ENCODE peak calls at places on chromosomes 16 and 17, in five cellular contexts. E is thyroid gland; T is body of pancreas; G is CD8-positive, alpha-beta T cell; S is AG04450. U is an unnamed sample.

GRCh38 chr17:37107406-37108083 is 158.8 kb downstream of the AATF start:
- DNase-seq in E (peak; percentile 93), T (peak; percentile 72), G (no peak), S (no peak), U (no peak)

GRCh38 chr17:30926516-30926915 is 4.8 kb downstream of the ADAP2 start:
- DNase-seq in E (no peak), T (no peak), G (no peak), S (no peak), U (no peak)

GRCh38 chr16:89395150-89396142 is 94.9 kb downstream of the ANKRD11 start:
- DNase-seq in E (peak; percentile 98), T (peak; percentile 96), G (no peak), S (peak; percentile 95), U (peak; percentile 96)

GRCh38 chr16:86227801-86228200 is 282.5 kb upstream of the FOXF1 start:
- DNase-seq in E (no peak), T (no peak), G (no peak), S (no peak), U (no peak)

GRCh38 chr17:17385502-17385901 is 82.3 kb downstream of the NT5M start:
- DNase-seq in E (no peak), T (no peak), G (no peak), S (no peak), U (no peak)

GRCh38 chr17:31674305-31674704 is 184.7 kb downstream of the COPRS start:
- DNase-seq in E (no peak), T (no peak), G (no peak), S (no peak), U (no peak)

GRCh38 chr17:76940738-76941350 is 72.6 kb downstream of the MGAT5B start:
- DNase-seq in E (no peak), T (no peak), G (no peak), S (no peak), U (no peak)

GRCh38 chr16:86288716-86289294 is 221.5 kb upstream of the FOXF1 start:
- DNase-seq in E (no peak), T (no peak), G (no peak), S (no peak), U (no peak)

GRCh38 chr17:19021622-19022083 is 17.1 kb upstream of the FAM83G start:
- DNase-seq in E (no peak), T (peak; percentile 40), G (no peak), S (no peak), U (no peak)

GRCh38 chr16:4317471-4318170 is 1.8 kb downstream of the GLIS2 start:
- DNase-seq in E (peak; percentile 65), T (no peak), G (no peak), S (no peak), U (no peak)

GRCh38 chr16:11743308-11744074 is 834 bp upstream of the TXNDC11 start:
- DNase-seq in E (peak; percentile 21), T (peak; percentile 52), G (no peak), S (no peak), U (peak; percentile 85)

GRCh38 chr17:49510059-49510719 is 15.1 kb downstream of the NGFR start:
- DNase-seq in E (no peak), T (no peak), G (no peak), S (no peak), U (no peak)

GRCh38 chr17:45783593-45784292 is 377 bp upstream of the CRHR1 start:
- DNase-seq in E (peak; percentile 47), T (no peak), G (no peak), S (no peak), U (no peak)

GRCh38 chr16:49486350-49486749 is 112.7 kb downstream of the C16orf78 start:
- DNase-seq in E (no peak), T (no peak), G (no peak), S (no peak), U (no peak)

GRCh38 chr16:1488054-1488601 is 616 bp downstream of the PTX4 start:
- DNase-seq in E (no peak), T (no peak), G (no peak), S (no peak), U (no peak)

GRCh38 chr16:47590472-47590871 is 129.3 kb downstream of the PHKB start:
- DNase-seq in E (no peak), T (no peak), G (no peak), S (no peak), U (no peak)

GRCh38 chr17:64148699-64149098 is 18.8 kb upstream of the ERN1 start:
- DNase-seq in E (peak; percentile 18), T (peak; percentile 58), G (no peak), S (no peak), U (peak; percentile 59)

GRCh38 chr17:72249441-72249840 is 128.6 kb downstream of the SOX9 start:
- DNase-seq in E (peak; percentile 88), T (peak; percentile 35), G (no peak), S (no peak), U (no peak)

GRCh38 chr17:72240333-72240732 is 119.5 kb downstream of the SOX9 start:
- DNase-seq in E (no peak), T (no peak), G (no peak), S (no peak), U (no peak)

GRCh38 chr17:72244942-72245341 is 124.1 kb downstream of the SOX9 start:
- DNase-seq in E (no peak), T (no peak), G (no peak), S (no peak), U (no peak)

GRCh38 chr17:72239548-72239947 is 118.7 kb downstream of the SOX9 start:
- DNase-seq in E (no peak), T (no peak), G (no peak), S (no peak), U (no peak)

DNA sequence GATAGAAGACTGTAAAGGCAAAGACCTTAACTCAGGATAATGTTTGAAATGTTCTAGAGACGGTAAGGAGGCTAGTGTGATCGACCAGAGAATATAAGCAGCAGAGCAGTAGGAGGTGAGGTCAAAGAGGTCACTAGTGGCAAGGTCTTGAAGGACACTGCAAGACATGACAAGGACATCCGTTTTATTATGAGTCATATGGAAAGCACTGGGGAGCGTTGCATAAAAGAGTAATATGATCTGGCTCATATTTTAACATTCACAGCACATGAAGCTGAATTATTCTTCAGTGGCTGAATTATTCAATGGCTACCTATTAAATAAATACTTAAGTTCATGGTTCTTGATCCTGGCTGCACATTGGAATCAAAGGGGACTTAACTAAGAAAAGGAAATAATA is 123.7 kb downstream of the SOX9 start:
- DNase-seq in E (no peak), T (no peak), G (no peak), S (no peak), U (no peak)
- H3K4me3 ChIP-seq in E (no peak overlapping the region), T (no peak overlapping the region), G (no peak overlapping the region), S (no peak overlapping the region), U (no peak overlapping the region)

GRCh38 chr17:73199751-73200317 is 7.0 kb downstream of the COG1 start:
- DNase-seq in E (no peak), T (no peak), G (no peak), S (no peak), U (no peak)
- H3K27ac ChIP-seq in E (no peak overlapping the region), T (no peak overlapping the region), G (no peak overlapping the region), S (no peak overlapping the region), U (no peak overlapping the region)

DNA sequence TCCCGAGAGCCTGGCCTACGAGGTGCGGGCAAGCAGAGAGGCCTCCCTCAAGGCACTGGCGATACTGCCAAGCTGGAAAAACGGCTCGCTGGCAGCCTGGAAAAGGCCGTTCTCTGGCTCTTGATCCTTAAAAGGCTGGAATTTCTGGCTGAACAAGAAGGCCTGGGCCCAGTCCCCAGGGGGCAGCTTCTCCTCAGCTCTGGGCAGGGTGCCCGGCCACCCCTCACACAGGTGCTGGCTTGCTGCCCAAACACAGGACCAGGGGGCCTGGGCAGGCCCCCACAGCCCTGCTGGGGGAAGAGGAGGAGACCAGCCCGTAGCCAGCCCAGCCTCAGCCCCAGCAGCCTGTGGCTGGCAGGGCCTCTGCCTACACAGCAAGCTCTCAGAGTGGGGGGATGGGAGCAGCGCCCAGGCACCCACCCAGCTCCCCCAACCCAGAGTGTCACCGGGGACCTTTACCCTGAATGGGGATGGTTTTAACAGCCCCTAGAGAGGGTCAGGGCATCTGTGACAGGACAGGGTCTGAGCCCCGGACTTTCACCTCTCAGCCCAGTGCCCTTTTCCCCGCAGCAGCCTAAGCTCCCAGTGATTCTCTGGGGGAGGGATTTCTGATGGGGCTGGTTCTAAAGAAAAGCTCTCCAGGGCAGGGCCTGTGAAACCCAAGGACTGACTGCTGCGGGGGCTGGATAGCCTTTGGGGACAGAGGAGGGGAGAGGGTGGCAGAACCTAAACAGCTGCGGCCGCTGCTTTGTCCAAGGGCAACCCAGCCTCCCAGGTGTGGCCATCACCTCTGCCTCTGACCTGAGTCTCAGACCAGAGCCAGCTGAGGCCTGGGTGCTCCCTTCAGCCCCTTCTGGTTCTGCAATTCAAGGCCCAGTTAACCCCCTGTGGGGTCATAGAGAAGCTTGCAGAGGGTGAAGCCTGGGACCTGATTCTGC is 38.6 kb upstream of the TOB1 start:
- DNase-seq in E (peak; percentile 98), T (peak; percentile 88), G (no peak), S (no peak), U (no peak)
- TF ChIP-seq CTCF in E (peak; percentile 8), T (no peak), G (no peak), S (no peak), U (no peak)

GRCh38 chr16:35339337-35339736 is 1879.9 kb downstream of the TP53TG3F start:
- DNase-seq in E (no peak), T (no peak), G (no peak), S (no peak), U (no peak)

GRCh38 chr16:35344012-35344762 is 1884.8 kb downstream of the TP53TG3F start:
- DNase-seq in E (no peak), T (no peak), G (no peak), S (no peak), U (no peak)

DNA sequence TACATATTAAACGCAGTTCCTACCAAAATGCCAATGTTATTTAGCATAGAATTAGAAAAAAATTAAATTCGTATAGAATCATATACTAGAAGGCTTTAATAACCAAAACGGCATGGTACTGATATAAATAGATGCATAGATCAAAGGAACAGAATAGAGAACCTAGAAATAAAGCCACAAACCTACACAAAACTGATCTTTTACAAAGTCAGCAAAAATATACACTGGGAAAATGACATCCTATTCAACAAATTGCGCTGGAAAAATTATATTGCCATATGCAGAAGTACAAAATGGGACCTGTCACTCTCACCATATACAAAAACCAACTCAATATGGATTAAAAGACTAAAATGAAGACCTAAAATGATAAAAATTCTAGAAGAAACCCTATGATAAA is 1882.6 kb downstream of the TP53TG3F start:
- DNase-seq in E (no peak), T (no peak), G (no peak), S (no peak), U (no peak)
- H3K4me3 ChIP-seq in E (no peak overlapping the region), T (no peak overlapping the region), G (no peak overlapping the region), S (no peak overlapping the region), U (no peak overlapping the region)

GRCh38 chr16:57044931-57045693 is 47.3 kb upstream of the CPNE2 start:
- DNase-seq in E (no peak), T (no peak), G (no peak), S (peak; percentile 6), U (no peak)

GRCh38 chr16:57042157-57043111 is 49.9 kb upstream of the CPNE2 start:
- DNase-seq in E (no peak), T (no peak), G (peak; percentile 78), S (no peak), U (no peak)

GRCh38 chr16:57041182-57042156 is 50.9 kb upstream of the CPNE2 start:
- DNase-seq in E (no peak), T (peak; percentile 13), G (peak; percentile 89), S (no peak), U (no peak)

GRCh38 chr16:57045694-57046381 is 46.5 kb upstream of the CPNE2 start:
- DNase-seq in E (peak; percentile 58), T (peak; percentile 63), G (peak; percentile 68), S (peak; percentile 26), U (peak; percentile 79)

DNA sequence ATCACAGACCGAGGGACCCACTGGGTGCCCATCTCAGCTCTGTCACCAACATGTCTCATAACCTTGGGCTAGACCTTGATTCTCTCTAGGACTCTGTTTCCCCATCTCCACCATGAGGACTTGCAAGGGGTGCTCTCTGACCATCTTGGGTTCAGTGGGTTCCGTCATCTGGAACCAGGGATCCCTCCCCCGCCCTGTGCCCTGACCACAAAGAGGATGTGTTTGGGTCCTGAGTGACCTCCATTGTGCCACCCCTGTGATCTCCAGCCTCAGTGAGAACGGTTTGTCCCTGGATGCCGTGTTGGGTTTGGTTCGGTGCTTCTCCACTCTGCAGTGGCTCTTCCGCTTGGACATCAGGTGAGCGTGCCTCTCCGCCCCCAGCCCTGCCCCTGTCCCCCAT is 49.1 kb upstream of the CPNE2 start:
- DNase-seq in E (no peak), T (no peak), G (no peak), S (no peak), U (no peak)
- H3K27ac ChIP-seq in E (no peak overlapping the region), T (no peak overlapping the region), G (peak overlapping the region; percentile 53), S (no peak overlapping the region), U (no peak overlapping the region)